ENCODE peak calls at places on chromosomes 11 and 22, in four cellular contexts. H, A, K and I are unnamed samples.
A peak's percentile ranks its signal among the peaks of the same experiment; 100 is the strongest.

GRCh38 chr11:44993971-44994705 is 43.5 kb upstream of the TP53I11 start:
- DNase-seq in A (no peak), K (no peak), H (peak; percentile 33), I (peak; percentile 51)

GRCh38 chr11:36213050-36213840 is 76.0 kb downstream of the COMMD9 start:
- DNase-seq in H (no peak), K (no peak), A (no peak), I (no peak)

GRCh38 chr11:111376453-111376871 is 2.6 kb downstream of the POU2AF1 start:
- DNase-seq in H (no peak), K (no peak), A (no peak), I (no peak)

GRCh38 chr11:124656759-124657627 is 16.5 kb downstream of the SIAE start:
- DNase-seq in K (no peak), A (no peak), H (peak; percentile 59), I (no peak)

GRCh38 chr22:42039271-42039670 is 31.3 kb downstream of the NAGA start:
- DNase-seq in H (no peak), A (no peak), K (no peak), I (no peak)

GRCh38 chr11:48006301-48006992 is 26.1 kb downstream of the PTPRJ start:
- DNase-seq in K (no peak), H (no peak), A (no peak), I (no peak)

GRCh38 chr22:28938286-28938833 is 55.0 kb downstream of the ZNRF3 start:
- DNase-seq in K (no peak), H (no peak), A (no peak), I (no peak)

GRCh38 chr11:69636870-69637600 is 3.9 kb upstream of the CCND1 start:
- DNase-seq in A (no peak), K (no peak), H (peak; percentile 65), I (peak; percentile 67)

GRCh38 chr22:42283288-42284229 is 13.1 kb upstream of the TCF20 start:
- DNase-seq in A (peak; percentile 36), H (peak; percentile 75), K (no peak), I (no peak)

GRCh38 chr22:42905702-42906183 is 48.7 kb upstream of the ARFGAP3 start:
- DNase-seq in H (no peak), A (peak; percentile 60), K (no peak), I (no peak)

GRCh38 chr22:40791241-40791640 is 27.9 kb downstream of the SLC25A17 start:
- DNase-seq in A (no peak), K (no peak), H (no peak), I (no peak)

GRCh38 chr22:41341012-41341411 is 39.7 kb downstream of the ZC3H7B start:
- DNase-seq in K (no peak), A (no peak), H (no peak), I (no peak)

GRCh38 chr11:46461461-46461927 is 69.9 kb upstream of the CHRM4 start:
- DNase-seq in A (no peak), K (no peak), H (no peak), I (no peak)

GRCh38 chr11:43504316-43504950 is 145.7 kb downstream of the TTC17 start:
- DNase-seq in K (peak; percentile 35), H (peak; percentile 77), A (peak; percentile 60), I (no peak)
- TF ChIP-seq CTCF in K (no peak), H (peak; percentile 75), A (peak; percentile 62), I (peak; percentile 73)

DNA sequence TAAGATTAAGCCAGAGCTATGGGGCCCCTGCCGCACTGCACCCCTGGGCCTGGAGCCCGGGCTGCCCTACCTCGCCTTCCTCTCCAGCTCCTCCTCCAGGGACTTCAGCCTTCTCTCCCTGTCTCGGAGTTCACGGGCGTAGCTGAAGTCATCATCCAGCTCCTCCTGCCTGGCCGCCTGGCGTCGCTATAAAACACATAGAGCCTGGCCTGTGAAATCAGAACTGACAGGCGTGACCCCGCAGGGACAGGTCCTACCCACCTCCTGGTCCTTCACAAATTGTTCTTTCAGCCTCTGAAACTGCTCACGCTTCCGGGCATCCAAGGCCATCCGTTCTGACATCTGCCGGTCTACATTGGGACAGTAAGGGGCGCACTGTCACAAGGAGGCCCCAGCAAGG is 20.8 kb downstream of the TUBGCP6 start:
- DNase-seq in K (no peak), A (no peak), H (no peak), I (no peak)
- TF ChIP-seq CTCF in K (no peak), A (no peak), H (no peak), I (no peak)

GRCh38 chr11:18741783-18742182 is 15.8 kb upstream of the IGSF22 start:
- DNase-seq in H (no peak), K (no peak), A (no peak), I (no peak)
- TF ChIP-seq CTCF in H (peak; percentile 20), K (no peak), A (no peak), I (no peak)

GRCh38 chr22:35310556-35311550 is 11.2 kb downstream of the TOM1 start:
- DNase-seq in A (no peak), K (no peak), H (no peak), I (no peak)
- TF ChIP-seq CTCF in A (no peak), K (no peak), H (peak; percentile 29), I (peak; percentile 30)

GRCh38 chr11:115558635-115559034 is 54.4 kb upstream of the CADM1 start:
- DNase-seq in K (no peak), A (no peak), H (no peak), I (no peak)
- TF ChIP-seq CTCF in K (no peak), A (no peak), H (no peak), I (no peak)

DNA sequence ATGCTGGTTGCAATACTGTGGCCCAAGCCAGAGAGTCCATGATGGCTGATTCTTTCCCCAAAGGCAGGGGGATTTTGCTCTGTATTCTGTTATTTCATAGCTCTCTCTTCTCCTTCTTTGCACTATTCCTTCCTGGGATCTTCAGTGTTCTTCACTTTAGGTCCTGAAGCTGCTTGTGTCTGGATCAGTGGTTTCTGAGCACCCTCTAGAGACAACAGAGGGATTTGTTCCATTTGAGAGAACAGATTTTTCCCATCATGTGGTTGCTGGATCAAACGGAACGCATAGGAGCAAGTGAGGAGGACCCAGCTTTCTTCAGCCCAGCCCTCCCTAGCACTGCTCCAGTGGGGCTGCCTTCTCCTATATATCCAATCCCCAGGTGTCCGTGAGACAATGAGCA is 68.7 kb upstream of the SYN3 start:
- DNase-seq in K (no peak), A (no peak), H (peak; percentile 51), I (no peak)
- TF ChIP-seq CTCF in K (no peak), A (no peak), H (peak; percentile 71), I (peak; percentile 56)